ENCODE peak calls at places on chromosomes 4 and X, in four cellular contexts. H, F, V and M are unnamed samples.

GRCh38 chr4:105369988-105370387 is 103.9 kb downstream of the PPA2 start:
- DNase-seq in H (peak), F (no peak), V (no peak), M (no peak)

GRCh38 chr4:149145803-149146202 is 669.8 kb downstream of the IQCM start:
- DNase-seq in H (peak), F (no peak), V (no peak), M (no peak)

GRCh38 chr4:141668200-141668599 is 31.8 kb downstream of the IL15 start:
- DNase-seq in H (peak), F (no peak), V (no peak), M (no peak)

GRCh38 chrX:22373094-22373493 is 100.4 kb downstream of the CBLL2 start:
- DNase-seq in H (no peak), F (no peak), V (no peak), M (no peak)

GRCh38 chr4:139214039-139214534 is 37.1 kb upstream of the ELF2 start:
- DNase-seq in H (no peak), F (no peak), V (no peak), M (no peak)

GRCh38 chr4:101604976-101605375 is 185.6 kb upstream of the BANK1 start:
- DNase-seq in H (peak), F (no peak), V (no peak), M (no peak)

GRCh38 chr4:48796927-48797679 is 17.0 kb upstream of the FRYL start:
- DNase-seq in H (no peak), F (no peak), V (no peak), M (no peak)

GRCh38 chrX:11351375-11352295 is 58.4 kb downstream of the AMELX start:
- DNase-seq in H (peak), F (no peak), V (no peak), M (no peak)

GRCh38 chrX:110145854-110146253 is 142.9 kb downstream of the TMEM164 start:
- DNase-seq in H (peak), F (no peak), V (no peak), M (no peak)

GRCh38 chr4:89368855-89369254 is 61.3 kb upstream of the GPRIN3 start:
- DNase-seq in H (no peak), F (no peak), V (no peak), M (no peak)

GRCh38 chr4:174201898-174202297 is 81.6 kb downstream of the FBXO8 start:
- DNase-seq in H (no peak), F (no peak), V (no peak), M (no peak)

GRCh38 chr4:48943387-48943786 is 36.8 kb upstream of the OCIAD2 start:
- DNase-seq in H (no peak), F (no peak), V (no peak), M (no peak)

GRCh38 chr4:95676190-95676589 is 127.4 kb upstream of the UNC5C start:
- DNase-seq in H (peak), F (no peak), V (no peak), M (no peak)

GRCh38 chr4:89196745-89197144 is 85.4 kb downstream of the TIGD2 start:
- DNase-seq in H (no peak), F (no peak), V (no peak), M (no peak)

GRCh38 chr4:133147922-133148689 is 988 bp upstream of the PCDH10 start:
- DNase-seq in H (peak), F (peak), V (peak), M (no peak)

GRCh38 chrX:136652822-136653723 is 5.1 kb downstream of the CD40LG start:
- DNase-seq in H (no peak), F (no peak), V (no peak), M (no peak)

GRCh38 chr4:27357283-27357682 is 496.6 kb downstream of the STIM2 start:
- DNase-seq in H (peak), F (no peak), V (no peak), M (no peak)
- TF ChIP-seq CTCF in H (no peak), F (peak), V (peak), M (no peak)

DNA sequence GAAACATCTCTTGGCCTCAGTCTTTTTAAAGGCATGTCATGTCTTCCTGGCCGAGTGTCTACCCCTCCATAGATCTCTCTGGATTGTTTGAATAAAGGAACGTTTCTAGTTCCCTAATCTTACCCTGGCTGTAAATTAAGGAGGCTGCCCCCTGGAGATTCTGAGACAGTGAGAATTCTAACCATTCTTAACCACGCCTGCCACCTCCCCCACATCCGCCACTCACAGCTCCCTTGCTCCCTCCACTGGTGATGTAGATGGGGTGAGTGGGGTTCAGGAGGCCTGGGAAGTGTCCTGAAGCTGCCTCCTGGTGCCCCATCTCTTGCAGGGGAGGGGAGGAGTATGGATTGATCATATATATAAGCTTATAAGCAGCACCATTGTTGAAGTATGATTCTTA is 48.0 kb upstream of the TRIM2 start:
- DNase-seq in H (peak), F (no peak), V (no peak), M (no peak)
- TF ChIP-seq CTCF in H (no peak), F (no peak), V (peak), M (no peak)

GRCh38 chr4:52660643-52661042 is 1.5 kb upstream of the USP46 start:
- DNase-seq in H (no peak), F (no peak), V (no peak), M (no peak)

GRCh38 chr4:52661966-52662705 is 3.0 kb upstream of the USP46 start:
- DNase-seq in H (no peak), F (no peak), V (no peak), M (no peak)

GRCh38 chr4:52664479-52664878 is 5.4 kb upstream of the USP46 start:
- DNase-seq in H (no peak), F (no peak), V (no peak), M (no peak)

GRCh38 chr4:52670121-52670520 is 11.0 kb upstream of the USP46 start:
- DNase-seq in H (no peak), F (no peak), V (no peak), M (no peak)

DNA sequence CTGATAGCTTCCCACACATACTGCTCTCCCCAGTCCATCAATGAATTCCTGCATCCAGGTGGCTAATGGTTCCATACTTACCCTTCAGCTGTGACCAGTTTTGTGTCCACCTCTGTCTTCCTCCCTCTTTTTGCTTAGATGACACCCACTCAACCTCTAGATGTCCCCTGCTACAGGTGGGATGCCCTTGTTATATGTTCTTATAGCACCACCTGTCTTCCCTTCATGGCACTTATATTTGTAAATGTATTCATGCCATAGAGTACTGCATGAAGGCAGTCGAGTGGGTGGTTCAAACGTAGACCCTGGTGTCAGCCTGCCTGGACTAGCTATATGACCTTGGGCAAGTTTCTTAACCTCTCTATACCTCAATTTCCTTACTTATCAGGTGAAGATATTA is 6.5 kb upstream of the USP46 start:
- DNase-seq in H (peak), F (no peak), V (no peak), M (no peak)
- TF ChIP-seq CTCF in H (peak), F (peak), V (no peak), M (no peak)

DNA sequence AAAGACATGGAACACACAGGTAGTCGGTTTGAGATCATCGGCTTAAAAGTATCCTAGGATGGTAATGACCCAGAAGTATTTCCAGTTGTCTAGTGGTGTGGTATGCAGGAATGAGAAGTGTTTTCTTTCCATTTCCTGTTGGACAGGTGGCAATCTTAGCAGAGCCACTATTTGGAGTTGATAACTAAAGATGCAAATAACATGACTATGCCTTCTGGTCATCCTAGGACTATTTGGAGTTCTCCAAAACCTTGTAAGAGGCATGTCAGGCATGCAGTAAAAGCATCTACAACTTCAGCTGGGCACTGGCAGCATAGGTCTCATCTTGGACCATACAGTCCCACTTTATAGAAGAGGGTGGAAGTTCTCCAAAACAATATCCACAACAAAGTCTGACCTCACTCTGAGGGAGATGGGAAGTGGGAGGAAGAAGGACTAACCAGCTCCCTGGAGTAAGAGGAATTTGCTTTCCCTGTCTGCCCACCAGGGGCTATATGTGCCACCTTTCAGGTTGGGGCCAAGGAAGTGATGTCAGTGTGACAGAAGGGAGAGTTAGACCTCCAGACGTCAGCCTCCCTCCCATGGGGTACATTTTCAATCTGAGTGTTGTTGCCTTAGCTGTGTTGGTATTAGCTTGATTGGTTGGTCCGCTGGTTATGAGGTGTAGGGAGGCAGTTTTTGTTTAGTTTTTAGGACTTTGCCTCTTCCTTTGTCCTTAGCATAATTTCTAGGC is 101.2 kb upstream of the MYOZ2 start:
- DNase-seq in H (peak), F (no peak), V (no peak), M (no peak)
- TF ChIP-seq CTCF in H (no peak), F (no peak), V (no peak), M (no peak)

GRCh38 chrX:98654565-98654964 is 1755.5 kb downstream of the PCDH19 start:
- DNase-seq in H (no peak), F (no peak), V (no peak), M (no peak)
- TF ChIP-seq CTCF in H (no peak), F (no peak), V (no peak), M (no peak)

DNA sequence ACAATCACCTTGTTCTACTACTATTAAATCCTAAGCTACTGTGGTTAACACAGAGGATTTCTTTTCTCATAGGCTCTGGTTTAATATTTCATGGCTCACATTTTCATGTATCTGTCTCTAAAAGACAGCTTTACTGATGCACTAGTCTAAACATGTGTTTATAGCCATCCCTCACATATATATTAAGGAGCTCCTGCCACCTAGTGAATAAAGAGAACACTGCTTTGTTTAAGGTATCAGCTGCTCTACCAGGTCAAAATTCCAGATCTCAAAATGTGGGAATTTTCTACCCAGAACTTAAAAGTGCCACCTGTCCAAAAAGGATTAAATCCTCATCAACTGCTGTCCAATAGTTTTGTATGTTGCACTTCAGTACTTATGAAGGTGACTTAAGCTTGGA is 188.5 kb upstream of the TEX13C start:
- DNase-seq in H (no peak), F (no peak), V (no peak), M (no peak)
- TF ChIP-seq CTCF in H (no peak), F (peak), V (no peak), M (no peak)

GRCh38 chr4:154329939-154330338 is 161.7 kb downstream of the DCHS2 start:
- DNase-seq in H (no peak), F (no peak), V (no peak), M (no peak)

GRCh38 chr4:154328030-154328429 is 163.6 kb downstream of the DCHS2 start:
- DNase-seq in H (no peak), F (no peak), V (no peak), M (no peak)

GRCh38 chr4:154332681-154333421 is 158.7 kb downstream of the DCHS2 start:
- DNase-seq in H (peak), F (no peak), V (peak), M (peak)

DNA sequence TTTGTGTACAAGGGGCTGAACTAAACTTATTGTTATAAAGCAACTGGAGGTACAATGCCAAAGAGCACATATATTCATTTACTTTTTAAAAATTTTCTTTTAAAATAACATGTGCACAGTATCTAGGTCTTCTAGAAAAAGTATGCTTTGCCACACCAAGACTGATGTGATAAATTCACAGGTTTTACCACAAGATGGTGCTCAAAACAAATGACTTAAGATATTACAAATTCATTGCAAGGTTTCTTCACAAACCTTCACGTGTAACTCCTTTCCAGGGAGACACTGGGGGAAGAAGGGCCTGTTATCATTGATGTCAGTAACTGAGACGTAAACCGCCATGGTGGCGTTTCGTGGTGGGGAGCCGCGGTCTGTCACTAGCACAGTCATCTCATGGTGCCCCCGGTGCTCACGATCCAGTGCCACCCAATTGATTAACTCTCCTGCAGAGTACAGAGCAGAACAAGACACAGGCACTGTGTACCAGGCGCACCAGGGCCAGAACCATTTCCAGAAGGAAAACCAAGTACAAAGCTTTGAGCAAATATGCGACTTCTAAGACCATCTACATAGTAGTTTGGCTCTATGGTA is 162.2 kb downstream of the DCHS2 start:
- DNase-seq in H (peak), F (no peak), V (no peak), M (no peak)
- TF ChIP-seq CTCF in H (no peak), F (peak), V (peak), M (no peak)

DNA sequence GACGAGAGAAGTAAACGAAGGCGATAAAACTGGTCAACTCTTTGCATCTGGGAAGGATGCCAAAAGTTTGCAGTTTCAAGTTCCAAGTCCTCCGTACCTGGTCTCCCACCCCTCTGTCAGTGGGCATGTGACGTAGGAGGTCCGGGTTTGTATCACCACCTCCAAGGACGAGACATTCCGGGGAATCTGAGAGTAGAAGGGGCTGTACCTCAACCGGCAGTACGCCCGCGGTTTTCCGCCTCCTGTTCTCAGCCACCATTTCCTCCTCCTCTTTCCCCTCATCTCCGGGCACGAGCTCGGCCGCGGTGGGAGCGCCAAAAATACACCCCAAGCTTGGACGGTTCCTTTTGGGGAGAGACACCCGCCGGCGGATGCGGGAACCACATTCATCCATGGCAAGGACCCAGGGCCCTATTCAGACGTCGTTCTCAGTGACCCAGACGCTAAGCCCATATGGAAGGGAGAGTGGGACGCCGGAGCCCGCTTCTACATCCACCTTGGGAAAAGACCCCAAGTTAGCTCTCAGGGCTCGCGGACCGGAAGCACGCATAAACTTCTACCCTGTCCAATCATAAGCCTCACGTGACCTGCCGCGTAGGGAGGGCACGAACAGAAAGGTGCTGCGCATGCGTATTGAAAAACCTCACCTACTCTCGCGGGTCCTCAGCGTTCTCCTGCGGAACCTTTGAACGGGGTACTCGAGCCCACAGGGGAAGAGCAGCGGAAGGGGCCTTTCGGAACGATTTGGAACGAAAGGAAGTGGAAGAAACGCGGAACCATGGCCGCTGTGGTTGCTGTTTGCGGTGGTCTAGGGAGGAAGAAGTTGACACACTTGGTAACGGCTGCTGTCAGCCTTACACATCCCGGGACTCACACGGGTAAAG is at the start of the genes HELQ and MRPS18C:
- DNase-seq in H (peak), F (peak), V (peak), M (peak)
- TF ChIP-seq CTCF in H (peak), F (peak), V (peak), M (no peak)

GRCh38 chr4:55004831-55005230 is 120.6 kb downstream of the KDR start:
- DNase-seq in H (peak), F (no peak), V (no peak), M (no peak)

GRCh38 chr4:55001538-55001937 is 123.9 kb downstream of the KDR start:
- DNase-seq in H (peak), F (no peak), V (no peak), M (no peak)

GRCh38 chr4:55002431-55002830 is 123.0 kb downstream of the KDR start:
- DNase-seq in H (no peak), F (no peak), V (no peak), M (no peak)

DNA sequence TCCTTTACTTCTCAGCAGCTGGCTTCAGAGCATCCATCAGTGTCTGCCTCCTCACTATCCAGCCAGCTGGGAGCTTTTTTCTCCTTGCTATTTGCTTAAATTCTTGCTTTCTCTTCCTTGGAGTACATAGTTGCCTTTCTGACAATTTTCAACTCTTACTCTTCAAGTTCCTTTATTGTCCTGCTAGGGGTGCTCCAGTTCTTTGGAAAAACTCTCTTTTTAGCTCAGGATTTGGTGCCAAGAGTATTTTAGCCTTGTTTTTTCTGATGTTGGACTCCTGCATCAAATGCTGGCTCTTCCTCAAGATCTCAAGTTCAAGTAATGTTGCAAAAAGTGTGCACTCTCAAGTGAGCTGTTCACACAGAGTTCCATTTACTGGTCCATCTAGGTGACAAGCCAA is 126.4 kb downstream of the KDR start:
- DNase-seq in H (peak), F (no peak), V (no peak), M (no peak)
- TF ChIP-seq CTCF in H (peak), F (peak), V (peak), M (no peak)